ENCODE peak calls at places on chromosomes 7 and 10, in seven cellular contexts. A is PC-9, G is hypothalamus, O is B cell, L is AG10803, F is EL, D is adrenal gland. X is an unnamed sample.
A peak's percentile ranks its signal among the peaks of the same experiment; 100 is the strongest.

GRCh38 chr10:89263091-89263490 is 11.5 kb upstream of the LIPA start:
- DNase-seq in G (no peak), O (no peak), A (no peak), D (no peak), F (no peak), L (no peak), X (no peak)

GRCh38 chr10:44853148-44853734 is 57.9 kb upstream of the TMEM72 start:
- DNase-seq in L (peak; percentile 65), D (no peak), O (peak; percentile 10), F (peak; percentile 58), G (no peak), A (no peak), X (no peak)

GRCh38 chr7:16627236-16627635 is 18.3 kb downstream of the ANKMY2 start:
- DNase-seq in D (no peak), G (no peak), F (peak; percentile 43), A (no peak), L (peak; percentile 64), O (no peak), X (no peak)

GRCh38 chr10:75853085-75853484 is 421.7 kb downstream of the LRMDA start:
- DNase-seq in A (no peak), F (no peak), L (peak; percentile 2), O (no peak), G (no peak), D (no peak), X (no peak)

GRCh38 chr10:15370741-15371701 is at the start of gene FAM171A1:
- DNase-seq in D (peak; percentile 57), A (no peak), L (peak; percentile 58), G (peak; percentile 45), F (peak; percentile 62), O (no peak), X (peak; percentile 64)

GRCh38 chr10:27779462-27779861 is 33.8 kb upstream of the MKX start:
- DNase-seq in O (no peak), L (peak; percentile 78), G (no peak), F (no peak), A (no peak), D (no peak), X (no peak)

GRCh38 chr10:66941491-66941890 is 15.7 kb downstream of the LRRTM3 start:
- DNase-seq in G (peak; percentile 14), F (no peak), O (no peak), D (peak; percentile 66), A (no peak), L (no peak), X (no peak)

GRCh38 chr10:52454476-52454875 is 140.4 kb downstream of the DKK1 start:
- DNase-seq in O (no peak), L (no peak), F (no peak), D (no peak), A (no peak), G (no peak), X (no peak)

GRCh38 chr7:80838643-80839042 is 80.2 kb downstream of the SEMA3C start:
- DNase-seq in G (no peak), A (no peak), L (no peak), O (no peak), F (no peak), D (no peak), X (no peak)

GRCh38 chr7:13727279-13727678 is 262.2 kb downstream of the ETV1 start:
- DNase-seq in O (no peak), G (no peak), D (no peak), L (no peak), F (no peak), A (no peak), X (no peak)

GRCh38 chr7:34108150-34108549 is 202.8 kb downstream of the BMPER start:
- DNase-seq in D (no peak), O (no peak), A (no peak), L (peak; percentile 77), F (no peak), G (no peak), X (no peak)

GRCh38 chr7:142885311-142886230 is at the start of gene TRPV6:
- DNase-seq in L (no peak), G (no peak), A (peak; percentile 83), F (no peak), O (no peak), D (no peak), X (no peak)

GRCh38 chr10:42998481-42999384 is 78.1 kb upstream of the RET start:
- DNase-seq in A (no peak), D (no peak), L (no peak), G (no peak), O (no peak), F (no peak), X (no peak)

GRCh38 chr10:101875068-101875688 is 31.6 kb upstream of the KCNIP2 start:
- DNase-seq in D (no peak), F (no peak), G (no peak), O (no peak), L (no peak), A (no peak), X (no peak)

GRCh38 chr10:6030940-6031339 is 31.2 kb downstream of the IL2RA start:
- DNase-seq in G (no peak), O (no peak), D (no peak), L (no peak), F (no peak), A (no peak), X (no peak)

GRCh38 chr10:74825371-74826141 is 844 bp upstream of the KAT6B start:
- DNase-seq in A (no peak), L (no peak), O (peak; percentile 48), F (no peak), G (peak; percentile 81), D (no peak), X (no peak)

GRCh38 chr10:13670311-13670710 is 83.5 kb downstream of the PRPF18 start:
- DNase-seq in F (no peak), G (no peak), D (no peak), L (no peak), A (no peak), O (no peak), X (no peak)

GRCh38 chr7:141014091-141014490 is 661 bp downstream of the MRPS33 start:
- DNase-seq in O (no peak), L (peak; percentile 55), G (no peak), D (no peak), F (no peak), A (peak; percentile 35), X (no peak)

GRCh38 chr10:91162495-91163268 is 57.8 kb upstream of the PCGF5 start:
- DNase-seq in A (no peak), D (peak; percentile 85), G (peak; percentile 78), L (peak; percentile 76), O (peak; percentile 82), F (peak; percentile 68), X (peak; percentile 74)

GRCh38 chr7:70434821-70435220 is 697.1 kb upstream of the GALNT17 start:
- DNase-seq in G (no peak), F (no peak), D (no peak), O (no peak), L (no peak), A (no peak), X (no peak)

GRCh38 chr10:30813872-30814471 is 184.4 kb upstream of the LYZL2 start:
- DNase-seq in F (peak; percentile 79), L (peak; percentile 70), D (no peak), G (no peak), A (no peak), O (no peak), X (no peak)

GRCh38 chr10:131096031-131096430 is 215.5 kb downstream of the TCERG1L start:
- DNase-seq in D (no peak), L (no peak), G (no peak), O (no peak), F (no peak), A (no peak), X (no peak)

GRCh38 chr7:90611115-90611514 is 15.0 kb downstream of the CDK14 start:
- DNase-seq in O (no peak), F (no peak), G (no peak), L (no peak), A (no peak), D (no peak), X (peak; percentile 73)

GRCh38 chr7:39465055-39465929 is 100.9 kb upstream of the YAE1 start:
- DNase-seq in A (peak; percentile 64), F (peak; percentile 45), D (peak; percentile 40), L (peak; percentile 67), O (no peak), G (no peak), X (peak; percentile 74)

GRCh38 chr7:101559586-101559985 is 69.5 kb downstream of the MYL10 start:
- DNase-seq in A (no peak), D (no peak), F (no peak), L (no peak), O (no peak), G (no peak), X (no peak)

GRCh38 chr7:3537210-3537875 is 236.3 kb downstream of the SDK1 start:
- DNase-seq in O (no peak), F (no peak), A (no peak), G (no peak), L (no peak), D (no peak), X (no peak)

GRCh38 chr7:117281562-117281961 is 41.3 kb downstream of the WNT2 start:
- DNase-seq in F (no peak), D (no peak), L (peak; percentile 13), A (no peak), O (no peak), G (no peak), X (no peak)

X was measured in GM12865.